ENCODE peak calls at places on chromosomes 12 and 14, in four cellular contexts. One of them, this sample, is unnamed.

GRCh38 chr14:32339188-32339587 is 10.1 kb downstream of the AKAP6 start:
- DNase-seq in neural progenitor cell: no peak
- DNase-seq in PC-3: no peak
- DNase-seq in sigmoid colon: no peak
- DNase-seq in this sample: no peak

GRCh38 chr14:33876274-33876673 is 74.6 kb downstream of the EGLN3 start:
- DNase-seq in neural progenitor cell: no peak
- DNase-seq in PC-3: no peak
- DNase-seq in sigmoid colon: no peak
- DNase-seq in this sample: no peak

GRCh38 chr12:52271157-52271556 is 3.3 kb upstream of the KRT86 start:
- DNase-seq in neural progenitor cell: no peak
- DNase-seq in sigmoid colon: no peak
- DNase-seq in PC-3: no peak
- DNase-seq in this sample: peak; percentile 78

GRCh38 chr12:1812650-1813302 is 7.6 kb upstream of the LRTM2 start:
- DNase-seq in sigmoid colon: no peak
- DNase-seq in neural progenitor cell: no peak
- DNase-seq in PC-3: no peak
- DNase-seq in this sample: peak; percentile 18

GRCh38 chr12:49110191-49111155 is at the start of gene LMBR1L:
- DNase-seq in neural progenitor cell: peak; percentile 99
- DNase-seq in sigmoid colon: peak; percentile 99
- DNase-seq in PC-3: peak; percentile 99
- DNase-seq in this sample: peak; percentile 99

GRCh38 chr14:92675421-92675820 is 73.0 kb downstream of the LGMN start:
- DNase-seq in PC-3: no peak
- DNase-seq in neural progenitor cell: no peak
- DNase-seq in sigmoid colon: peak; percentile 33
- DNase-seq in this sample: no peak

GRCh38 chr12:89501793-89502192 is 22.8 kb downstream of the GALNT4 start:
- DNase-seq in PC-3: no peak
- DNase-seq in sigmoid colon: no peak
- DNase-seq in neural progenitor cell: no peak
- DNase-seq in this sample: no peak

GRCh38 chr12:42587564-42588307 is 1.8 kb downstream of the PRICKLE1 start:
- DNase-seq in sigmoid colon: no peak
- DNase-seq in PC-3: peak; percentile 43
- DNase-seq in neural progenitor cell: no peak
- DNase-seq in this sample: no peak

GRCh38 chr14:79510659-79511058 is 700.6 kb downstream of the DIO2 start:
- DNase-seq in neural progenitor cell: no peak
- DNase-seq in PC-3: peak; percentile 15
- DNase-seq in sigmoid colon: no peak
- DNase-seq in this sample: peak; percentile 77

GRCh38 chr12:63978519-63978918 is 134.0 kb downstream of the SRGAP1 start:
- DNase-seq in neural progenitor cell: no peak
- DNase-seq in sigmoid colon: no peak
- DNase-seq in PC-3: peak; percentile 96
- DNase-seq in this sample: peak; percentile 93

GRCh38 chr14:106518054-106518943 is 991.9 kb downstream of the TMEM121 start:
- DNase-seq in sigmoid colon: no peak
- DNase-seq in neural progenitor cell: no peak
- DNase-seq in PC-3: no peak
- DNase-seq in this sample: no peak

GRCh38 chr12:12811343-12811742 is 1.8 kb upstream of the DDX47 start:
- DNase-seq in PC-3: no peak
- DNase-seq in neural progenitor cell: no peak
- DNase-seq in sigmoid colon: no peak
- DNase-seq in this sample: no peak

GRCh38 chr12:99053599-99054362 is 408.7 kb downstream of the APAF1 start:
- DNase-seq in neural progenitor cell: no peak
- DNase-seq in sigmoid colon: no peak
- DNase-seq in PC-3: no peak
- DNase-seq in this sample: no peak

GRCh38 chr14:96574171-96574632 is 72.0 kb downstream of the PAPOLA start:
- DNase-seq in sigmoid colon: no peak
- DNase-seq in PC-3: no peak
- DNase-seq in neural progenitor cell: no peak
- DNase-seq in this sample: no peak

GRCh38 chr12:49698619-49699545 is 8.3 kb downstream of the FMNL3 start:
- DNase-seq in neural progenitor cell: peak; percentile 41
- DNase-seq in PC-3: peak; percentile 19
- DNase-seq in sigmoid colon: peak; percentile 64
- DNase-seq in this sample: peak; percentile 64

GRCh38 chr12:68790952-68791234 is 17.1 kb upstream of the MDM2 start:
- DNase-seq in sigmoid colon: no peak
- DNase-seq in PC-3: no peak
- DNase-seq in neural progenitor cell: no peak
- DNase-seq in this sample: no peak

GRCh38 chr14:84442481-84442880 is 1087.5 kb upstream of the FLRT2 start:
- DNase-seq in sigmoid colon: no peak
- DNase-seq in neural progenitor cell: no peak
- DNase-seq in PC-3: peak; percentile 4
- DNase-seq in this sample: no peak

GRCh38 chr12:24852420-24852819 is 96.5 kb downstream of the BCAT1 start:
- DNase-seq in neural progenitor cell: no peak
- DNase-seq in sigmoid colon: no peak
- DNase-seq in PC-3: peak; percentile 9
- DNase-seq in this sample: peak; percentile 20

GRCh38 chr14:99548285-99548684 is 55.7 kb downstream of the CCDC85C start:
- DNase-seq in sigmoid colon: peak; percentile 90
- DNase-seq in PC-3: no peak
- DNase-seq in neural progenitor cell: no peak
- DNase-seq in this sample: no peak

GRCh38 chr12:55935742-55936151 is 4.8 kb downstream of the DGKA start:
- DNase-seq in PC-3: no peak
- DNase-seq in sigmoid colon: peak; percentile 78
- DNase-seq in neural progenitor cell: no peak
- DNase-seq in this sample: no peak

GRCh38 chr12:12518919-12519318 is 43.7 kb downstream of the DUSP16 start:
- DNase-seq in neural progenitor cell: no peak
- DNase-seq in sigmoid colon: no peak
- DNase-seq in PC-3: no peak
- DNase-seq in this sample: no peak

GRCh38 chr12:92973614-92974013 is 44.5 kb upstream of the EEA1 start:
- DNase-seq in sigmoid colon: no peak
- DNase-seq in neural progenitor cell: no peak
- DNase-seq in PC-3: peak; percentile 73
- DNase-seq in this sample: peak; percentile 100

DNA sequence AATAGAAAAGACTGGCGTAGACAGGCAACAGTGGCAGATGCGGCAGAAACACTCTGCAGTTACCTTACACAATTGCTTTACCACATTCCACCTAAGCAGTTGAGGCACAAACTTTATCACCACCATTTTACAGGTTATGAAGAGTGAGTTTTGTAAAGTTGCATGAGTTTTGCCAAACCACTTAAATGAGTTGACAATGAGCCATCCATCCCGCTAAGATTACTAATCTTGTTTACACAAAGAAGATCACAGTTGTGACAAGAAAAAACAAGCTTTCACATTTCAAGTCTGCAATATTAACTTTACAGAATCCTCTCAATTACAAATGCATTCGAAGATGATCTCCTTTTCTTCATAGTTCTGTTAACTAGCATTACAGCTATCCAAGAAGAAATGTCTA is 1.8 kb downstream of the TMCC3 start:
- DNase-seq in PC-3: peak; percentile 83
- DNase-seq in neural progenitor cell: no peak
- DNase-seq in sigmoid colon: no peak
- DNase-seq in this sample: peak; percentile 88
- H3K4me3 ChIP-seq in PC-3: peak overlapping the region; percentile 89
- H3K4me3 ChIP-seq in neural progenitor cell: peak overlapping the region; percentile 69
- H3K4me3 ChIP-seq in sigmoid colon: no peak overlapping the region
- H3K4me3 ChIP-seq in this sample: peak overlapping the region; percentile 69

GRCh38 chr14:51104467-51104866 is 9.6 kb upstream of the TRIM9 start:
- DNase-seq in neural progenitor cell: no peak
- DNase-seq in sigmoid colon: no peak
- DNase-seq in PC-3: no peak
- DNase-seq in this sample: no peak
- H3K4me3 ChIP-seq in neural progenitor cell: no peak overlapping the region
- H3K4me3 ChIP-seq in sigmoid colon: no peak overlapping the region
- H3K4me3 ChIP-seq in PC-3: no peak overlapping the region
- H3K4me3 ChIP-seq in this sample: no peak overlapping the region

GRCh38 chr14:69592923-69593677 is 18.3 kb upstream of the SUSD6 start:
- DNase-seq in neural progenitor cell: peak; percentile 72
- DNase-seq in sigmoid colon: peak; percentile 77
- DNase-seq in PC-3: no peak
- DNase-seq in this sample: peak; percentile 42
- H3K4me3 ChIP-seq in neural progenitor cell: no peak overlapping the region
- H3K4me3 ChIP-seq in sigmoid colon: no peak overlapping the region
- H3K4me3 ChIP-seq in PC-3: no peak overlapping the region
- H3K4me3 ChIP-seq in this sample: no peak overlapping the region

GRCh38 chr14:102929349-102930137 is 7.1 kb downstream of the AMN start:
- DNase-seq in sigmoid colon: no peak
- DNase-seq in PC-3: no peak
- DNase-seq in neural progenitor cell: peak; percentile 43
- DNase-seq in this sample: no peak
- H3K4me3 ChIP-seq in sigmoid colon: no peak overlapping the region
- H3K4me3 ChIP-seq in PC-3: peak overlapping the region; percentile 48
- H3K4me3 ChIP-seq in neural progenitor cell: peak overlapping the region; percentile 75
- H3K4me3 ChIP-seq in this sample: peak overlapping the region; percentile 11

GRCh38 chr14:101963611-101964296 is 619 bp upstream of the DYNC1H1 start:
- DNase-seq in neural progenitor cell: no peak
- DNase-seq in sigmoid colon: no peak
- DNase-seq in PC-3: no peak
- DNase-seq in this sample: no peak

GRCh38 chr14:101964297-101965144 is at the start of gene DYNC1H1:
- DNase-seq in PC-3: peak; percentile 95
- DNase-seq in neural progenitor cell: peak; percentile 98
- DNase-seq in sigmoid colon: peak; percentile 99
- DNase-seq in this sample: peak; percentile 90

GRCh38 chr14:101965796-101966718 is 1.7 kb downstream of the DYNC1H1 start:
- DNase-seq in sigmoid colon: no peak
- DNase-seq in neural progenitor cell: no peak
- DNase-seq in PC-3: peak; percentile 48
- DNase-seq in this sample: no peak

GRCh38 chr14:101966742-101967141 is 2.4 kb downstream of the DYNC1H1 start:
- DNase-seq in PC-3: peak; percentile 30
- DNase-seq in neural progenitor cell: no peak
- DNase-seq in sigmoid colon: no peak
- DNase-seq in this sample: no peak

GRCh38 chr14:101965145-101965531 is 765 bp downstream of the DYNC1H1 start:
- DNase-seq in sigmoid colon: peak; percentile 88
- DNase-seq in neural progenitor cell: peak; percentile 80
- DNase-seq in PC-3: peak; percentile 44
- DNase-seq in this sample: peak; percentile 64
- H3K4me3 ChIP-seq in sigmoid colon: peak overlapping the region; percentile 94
- H3K4me3 ChIP-seq in neural progenitor cell: peak overlapping the region; percentile 85
- H3K4me3 ChIP-seq in PC-3: peak overlapping the region; percentile 81
- H3K4me3 ChIP-seq in this sample: peak overlapping the region; percentile 87

GRCh38 chr12:47903927-47904646 is 707 bp downstream of the VDR start:
- DNase-seq in PC-3: peak; percentile 86
- DNase-seq in neural progenitor cell: no peak
- DNase-seq in sigmoid colon: peak; percentile 79
- DNase-seq in this sample: peak; percentile 86

GRCh38 chr12:47901285-47902093 is 3.3 kb downstream of the VDR start:
- DNase-seq in neural progenitor cell: no peak
- DNase-seq in sigmoid colon: peak; percentile 52
- DNase-seq in PC-3: no peak
- DNase-seq in this sample: no peak

GRCh38 chr12:47904647-47905312 is at the start of gene VDR:
- DNase-seq in sigmoid colon: peak; percentile 85
- DNase-seq in neural progenitor cell: peak; percentile 91
- DNase-seq in PC-3: peak; percentile 75
- DNase-seq in this sample: peak; percentile 89

GRCh38 chr12:47902131-47902639 is 2.6 kb downstream of the VDR start:
- DNase-seq in neural progenitor cell: no peak
- DNase-seq in PC-3: no peak
- DNase-seq in sigmoid colon: peak; percentile 39
- DNase-seq in this sample: no peak

DNA sequence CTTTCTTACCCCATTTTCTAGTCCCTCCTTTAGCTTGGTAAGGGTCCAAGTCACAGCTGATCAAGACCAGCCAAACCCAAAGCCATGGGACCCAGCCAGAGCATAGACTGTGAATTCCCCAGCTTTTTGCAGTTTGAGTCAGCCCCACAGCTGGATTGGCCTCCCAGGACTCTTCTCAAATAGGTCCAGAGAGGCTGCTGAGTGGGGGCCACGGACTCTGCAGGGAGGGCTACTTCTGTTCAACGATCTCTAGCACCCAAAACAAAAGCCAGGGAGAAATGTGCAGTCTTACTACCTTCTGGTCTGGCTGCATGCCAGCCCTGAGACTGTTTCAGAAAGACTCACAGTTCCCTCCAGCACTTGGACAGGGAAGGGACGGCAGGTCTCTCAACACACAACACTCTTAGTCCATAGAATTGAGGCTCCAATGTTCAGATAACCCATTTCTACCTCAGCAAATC is 1.6 kb downstream of the VDR start:
- DNase-seq in neural progenitor cell: no peak
- DNase-seq in sigmoid colon: peak; percentile 63
- DNase-seq in PC-3: peak; percentile 60
- DNase-seq in this sample: peak; percentile 64
- H3K4me3 ChIP-seq in neural progenitor cell: no peak overlapping the region
- H3K4me3 ChIP-seq in sigmoid colon: no peak overlapping the region
- H3K4me3 ChIP-seq in PC-3: peak overlapping the region; percentile 86
- H3K4me3 ChIP-seq in this sample: peak overlapping the region; percentile 78

GRCh38 chr14:76834296-76834695 is 8.1 kb downstream of the LRRC74A start:
- DNase-seq in sigmoid colon: no peak
- DNase-seq in neural progenitor cell: no peak
- DNase-seq in PC-3: no peak
- DNase-seq in this sample: no peak

GRCh38 chr14:76836029-76836630 is 9.9 kb downstream of the LRRC74A start:
- DNase-seq in sigmoid colon: peak; percentile 71
- DNase-seq in neural progenitor cell: no peak
- DNase-seq in PC-3: no peak
- DNase-seq in this sample: no peak

GRCh38 chr14:76829016-76829365 is 2.8 kb downstream of the LRRC74A start:
- DNase-seq in neural progenitor cell: no peak
- DNase-seq in PC-3: no peak
- DNase-seq in sigmoid colon: no peak
- DNase-seq in this sample: peak; percentile 26

GRCh38 chr14:76829650-76830421 is 3.6 kb downstream of the LRRC74A start:
- DNase-seq in neural progenitor cell: peak; percentile 59
- DNase-seq in sigmoid colon: peak; percentile 76
- DNase-seq in PC-3: no peak
- DNase-seq in this sample: no peak

DNA sequence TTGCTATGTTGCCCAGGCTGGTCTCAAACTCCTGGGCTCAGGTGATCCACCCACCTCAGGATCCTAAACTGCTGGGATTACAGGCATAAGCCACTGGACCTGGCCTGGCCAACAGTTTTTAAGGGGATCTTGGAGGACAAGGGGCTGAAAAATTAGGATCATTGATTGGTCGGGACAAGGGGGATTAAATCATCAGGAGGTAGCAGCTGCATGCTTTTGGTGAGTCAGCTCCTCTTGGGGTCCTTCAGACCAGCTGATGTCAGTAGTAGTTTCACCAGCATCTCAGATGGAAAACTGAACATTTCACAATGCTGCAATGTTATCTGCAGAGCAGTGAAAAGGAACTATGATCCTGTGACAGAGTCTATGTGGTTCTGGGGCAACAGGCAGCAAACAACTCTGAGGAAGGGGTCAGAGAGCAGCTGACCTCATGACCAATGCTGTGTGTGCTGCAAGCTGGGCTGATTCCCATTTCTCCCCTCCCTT is 6.3 kb downstream of the LRRC74A start:
- DNase-seq in sigmoid colon: no peak
- DNase-seq in PC-3: no peak
- DNase-seq in neural progenitor cell: no peak
- DNase-seq in this sample: no peak
- H3K4me3 ChIP-seq in sigmoid colon: no peak overlapping the region
- H3K4me3 ChIP-seq in PC-3: no peak overlapping the region
- H3K4me3 ChIP-seq in neural progenitor cell: no peak overlapping the region
- H3K4me3 ChIP-seq in this sample: no peak overlapping the region

GRCh38 chr12:32265920-32266319 is 133.4 kb upstream of the FGD4 start:
- DNase-seq in PC-3: no peak
- DNase-seq in sigmoid colon: no peak
- DNase-seq in neural progenitor cell: no peak
- DNase-seq in this sample: no peak
- H3K4me3 ChIP-seq in PC-3: no peak overlapping the region
- H3K4me3 ChIP-seq in sigmoid colon: no peak overlapping the region
- H3K4me3 ChIP-seq in neural progenitor cell: no peak overlapping the region
- H3K4me3 ChIP-seq in this sample: no peak overlapping the region